ENCODE peak calls at places on chromosomes 2 and 18, in six cellular contexts. V is Calu3; S is SK-N-SH; E is activated CD8-positive, alpha-beta T cell treated with anti-CD3 and anti-CD28 coated beads, Interleukin-2, amount 10 ng/mL, durations not matched to agents 7 days and 5 days; T is left ventricle myocardium inferior; D is cardiac septum. C is an unnamed sample.
A peak's percentile ranks its signal among the peaks of the same experiment; 100 is the strongest.

GRCh38 chr2:173414823-173415322 is 60.2 kb downstream of the CDCA7 start:
- DNase-seq in V (peak; percentile 76), S (no peak), E (no peak), T (no peak), D (no peak), C (peak; percentile 50)

GRCh38 chr2:112147796-112148195 is 9.6 kb downstream of the FBLN7 start:
- DNase-seq in V (no peak), S (no peak), E (no peak), T (no peak), D (no peak), C (no peak)

GRCh38 chr2:229901819-229902218 is 20.0 kb downstream of the TRIP12 start:
- DNase-seq in V (peak; percentile 46), S (peak; percentile 15), E (no peak), T (no peak), D (no peak), C (peak; percentile 28)

GRCh38 chr2:139864821-139865302 is 1084.7 kb upstream of the NXPH2 start:
- DNase-seq in V (no peak), S (no peak), E (no peak), T (no peak), D (no peak), C (no peak)

GRCh38 chr2:167127135-167127534 is 238.9 kb downstream of the XIRP2 start:
- DNase-seq in V (no peak), S (no peak), E (no peak), T (no peak), D (no peak), C (no peak)

GRCh38 chr2:63734510-63734909 is 107.2 kb upstream of the UGP2 start:
- DNase-seq in V (no peak), S (no peak), E (no peak), T (no peak), D (no peak), C (no peak)

GRCh38 chr2:196745711-196746110 is 53.8 kb downstream of the GTF3C3 start:
- DNase-seq in V (no peak), S (no peak), E (no peak), T (no peak), D (no peak), C (no peak)

GRCh38 chr2:46073540-46074018 is 223.6 kb upstream of the EPAS1 start:
- DNase-seq in V (peak; percentile 53), S (peak; percentile 74), E (no peak), T (no peak), D (no peak), C (peak; percentile 95)

GRCh38 chr2:217114117-217114516 is 254.3 kb upstream of the TNP1 start:
- DNase-seq in V (no peak), S (no peak), E (no peak), T (no peak), D (no peak), C (no peak)

GRCh38 chr2:84202166-84202565 is 256.9 kb downstream of the SUCLG1 start:
- DNase-seq in V (no peak), S (no peak), E (no peak), T (no peak), D (no peak), C (no peak)

GRCh38 chr2:239523944-239524310 is 123.1 kb upstream of the HDAC4 start:
- DNase-seq in V (no peak), S (no peak), E (no peak), T (no peak), D (no peak), C (peak; percentile 12)

GRCh38 chr2:201366166-201366565 is 9.0 kb upstream of the FLACC1 start:
- DNase-seq in V (no peak), S (no peak), E (no peak), T (no peak), D (no peak), C (no peak)

GRCh38 chr2:37085731-37086147 is 1.4 kb downstream of the GPATCH11 start:
- DNase-seq in V (no peak), S (no peak), E (no peak), T (no peak), D (no peak), C (no peak)

GRCh38 chr2:74764429-74765272 is 69.3 kb upstream of the HK2 start:
- DNase-seq in V (no peak), S (no peak), E (no peak), T (no peak), D (no peak), C (no peak)

GRCh38 chr2:23692263-23692662 is 234.7 kb downstream of the ATAD2B start:
- DNase-seq in V (no peak), S (peak; percentile 37), E (no peak), T (no peak), D (no peak), C (no peak)

GRCh38 chr2:173151671-173152398 is 76.2 kb downstream of the MAP3K20 start:
- DNase-seq in V (no peak), S (no peak), E (no peak), T (no peak), D (no peak), C (no peak)

GRCh38 chr18:56252456-56252855 is 385.9 kb downstream of the TXNL1 start:
- DNase-seq in V (no peak), S (no peak), E (no peak), T (no peak), D (no peak), C (no peak)

GRCh38 chr2:36394804-36395203 is 39.2 kb downstream of the CRIM1 start:
- DNase-seq in V (no peak), S (no peak), E (no peak), T (no peak), D (no peak), C (no peak)

GRCh38 chr18:11154369-11154982 is 5.1 kb upstream of the PIEZO2 start:
- DNase-seq in V (peak; percentile 20), S (no peak), E (no peak), T (no peak), D (no peak), C (peak; percentile 2)

GRCh38 chr2:196066794-196067382 is 1.7 kb downstream of the DNAH7 start:
- DNase-seq in V (no peak), S (peak; percentile 47), E (no peak), T (no peak), D (no peak), C (no peak)

GRCh38 chr2:98175811-98176210 is 88.8 kb downstream of the VWA3B start:
- DNase-seq in V (no peak), S (no peak), E (no peak), T (no peak), D (no peak), C (no peak)

C was measured in kidney epithelial cell.